ENCODE peak calls at places on chromosome 2, in four cellular contexts. One of them, this sample, is unnamed.

GRCh38 chr2:224432003-224432574 is 30.2 kb upstream of the FAM124B start:
- DNase-seq in PC-3: no peak
- DNase-seq in IMR-90: no peak
- DNase-seq in neural progenitor cell: no peak
- DNase-seq in this sample: no peak

GRCh38 chr2:43462866-43463641 is 132.8 kb downstream of the THADA start:
- DNase-seq in PC-3: peak; percentile 49
- DNase-seq in IMR-90: no peak
- DNase-seq in neural progenitor cell: no peak
- DNase-seq in this sample: peak; percentile 75

GRCh38 chr2:42223822-42224268 is 54.7 kb downstream of the EML4 start:
- DNase-seq in PC-3: no peak
- DNase-seq in IMR-90: peak; percentile 67
- DNase-seq in neural progenitor cell: no peak
- DNase-seq in this sample: peak; percentile 55

GRCh38 chr2:214484239-214484638 is 73.4 kb downstream of the VWC2L start:
- DNase-seq in PC-3: no peak
- DNase-seq in IMR-90: no peak
- DNase-seq in neural progenitor cell: peak; percentile 2
- DNase-seq in this sample: peak; percentile 4

GRCh38 chr2:170369894-170370293 is 191.9 kb downstream of the MYO3B start:
- DNase-seq in PC-3: peak; percentile 79
- DNase-seq in IMR-90: peak; percentile 11
- DNase-seq in neural progenitor cell: peak; percentile 18
- DNase-seq in this sample: peak; percentile 68

GRCh38 chr2:151927501-151928221 is 99.4 kb upstream of the ARL5A start:
- DNase-seq in PC-3: no peak
- DNase-seq in IMR-90: no peak
- DNase-seq in neural progenitor cell: no peak
- DNase-seq in this sample: no peak

GRCh38 chr2:156333951-156334495 is 1.5 kb upstream of the NR4A2 start:
- DNase-seq in PC-3: no peak
- DNase-seq in IMR-90: peak; percentile 58
- DNase-seq in neural progenitor cell: peak; percentile 87
- DNase-seq in this sample: peak; percentile 82

GRCh38 chr2:241036964-241037421 is 38.6 kb downstream of the SNED1 start:
- DNase-seq in PC-3: no peak
- DNase-seq in IMR-90: no peak
- DNase-seq in neural progenitor cell: no peak
- DNase-seq in this sample: no peak

GRCh38 chr2:74201196-74201595 is 2.8 kb downstream of the MTHFD2 start:
- DNase-seq in PC-3: no peak
- DNase-seq in IMR-90: no peak
- DNase-seq in neural progenitor cell: no peak
- DNase-seq in this sample: no peak

GRCh38 chr2:37720533-37721218 is 49.2 kb upstream of the CDC42EP3 start:
- DNase-seq in PC-3: no peak
- DNase-seq in IMR-90: no peak
- DNase-seq in neural progenitor cell: no peak
- DNase-seq in this sample: peak; percentile 92

GRCh38 chr2:14941151-14941631 is 308.7 kb downstream of the LRATD1 start:
- DNase-seq in PC-3: no peak
- DNase-seq in IMR-90: peak; percentile 11
- DNase-seq in neural progenitor cell: no peak
- DNase-seq in this sample: no peak

GRCh38 chr2:85445316-85446295 is 27.1 kb downstream of the SH2D6 start:
- DNase-seq in PC-3: no peak
- DNase-seq in IMR-90: peak; percentile 84
- DNase-seq in neural progenitor cell: no peak
- DNase-seq in this sample: peak; percentile 72

GRCh38 chr2:131045925-131046579 is 47.2 kb downstream of the FAM168B start:
- DNase-seq in PC-3: no peak
- DNase-seq in IMR-90: no peak
- DNase-seq in neural progenitor cell: no peak
- DNase-seq in this sample: no peak

GRCh38 chr2:175630319-175631246 is 371.5 kb downstream of the LNPK start:
- DNase-seq in PC-3: peak; percentile 34
- DNase-seq in IMR-90: no peak
- DNase-seq in neural progenitor cell: no peak
- DNase-seq in this sample: no peak

DNA sequence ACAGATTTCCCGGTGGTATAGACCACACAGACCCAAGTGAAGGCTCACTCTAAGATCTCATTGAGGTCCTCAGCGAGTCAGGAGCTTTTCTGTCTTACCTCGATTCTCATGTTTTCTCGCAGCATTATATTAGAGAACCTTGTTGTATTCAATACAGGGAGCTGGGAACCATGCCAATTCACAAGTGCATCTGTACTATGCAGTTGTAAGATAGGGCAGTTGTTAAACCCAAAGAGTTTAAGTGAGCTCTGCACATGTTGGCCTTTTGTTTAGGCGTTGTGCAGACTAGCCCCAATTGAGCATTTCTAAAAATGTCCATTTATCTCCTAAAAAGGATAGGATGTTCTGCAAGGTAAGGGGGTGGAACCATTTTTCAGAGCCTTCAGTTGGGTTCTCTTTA is 59.6 kb downstream of the FEZ2 start:
- DNase-seq in PC-3: no peak
- DNase-seq in IMR-90: no peak
- DNase-seq in neural progenitor cell: no peak
- DNase-seq in this sample: no peak
- H3K4me1 ChIP-seq in PC-3: peaks cover 8% of the 10 kb centered on the region
- H3K4me1 ChIP-seq in IMR-90: peaks cover 11% of the 10 kb centered on the region
- H3K4me1 ChIP-seq in neural progenitor cell: no peaks in the 10 kb centered on the region
- H3K4me1 ChIP-seq in this sample: peaks cover 12% of the 10 kb centered on the region

GRCh38 chr2:28621172-28622100 is 125.6 kb downstream of the PLB1 start:
- DNase-seq in PC-3: peak; percentile 92
- DNase-seq in IMR-90: peak; percentile 98
- DNase-seq in neural progenitor cell: peak; percentile 70
- DNase-seq in this sample: peak; percentile 91
- H3K9ac ChIP-seq in PC-3: peak overlapping the region; percentile 56
- H3K9ac ChIP-seq in IMR-90: no peak overlapping the region
- H3K9ac ChIP-seq in neural progenitor cell: no peak overlapping the region
- H3K9ac ChIP-seq in this sample: peak overlapping the region; percentile 43

GRCh38 chr2:28624798-28625701 is 126.6 kb upstream of the PPP1CB start:
- DNase-seq in PC-3: no peak
- DNase-seq in IMR-90: peak; percentile 63
- DNase-seq in neural progenitor cell: peak; percentile 38
- DNase-seq in this sample: no peak
- H3K4me3 ChIP-seq in PC-3: no peak overlapping the region
- H3K4me3 ChIP-seq in IMR-90: no peak overlapping the region
- H3K4me3 ChIP-seq in neural progenitor cell: no peak overlapping the region
- H3K4me3 ChIP-seq in this sample: no peak overlapping the region

GRCh38 chr2:236545814-236546480 is 23.7 kb upstream of the ACKR3 start:
- DNase-seq in PC-3: no peak
- DNase-seq in IMR-90: no peak
- DNase-seq in neural progenitor cell: no peak
- DNase-seq in this sample: no peak

GRCh38 chr2:236545248-236545658 is 24.4 kb upstream of the ACKR3 start:
- DNase-seq in PC-3: no peak
- DNase-seq in IMR-90: no peak
- DNase-seq in neural progenitor cell: no peak
- DNase-seq in this sample: no peak

GRCh38 chr2:236541008-236541562 is 28.5 kb upstream of the ACKR3 start:
- DNase-seq in PC-3: no peak
- DNase-seq in IMR-90: no peak
- DNase-seq in neural progenitor cell: no peak
- DNase-seq in this sample: peak; percentile 58

GRCh38 chr2:236546561-236546961 is 23.1 kb upstream of the ACKR3 start:
- DNase-seq in PC-3: no peak
- DNase-seq in IMR-90: no peak
- DNase-seq in neural progenitor cell: no peak
- DNase-seq in this sample: no peak

GRCh38 chr2:236544362-236544761 is 25.3 kb upstream of the ACKR3 start:
- DNase-seq in PC-3: no peak
- DNase-seq in IMR-90: no peak
- DNase-seq in neural progenitor cell: no peak
- DNase-seq in this sample: no peak
- H3K4me1 ChIP-seq in PC-3: no peaks in the 10 kb centered on the region
- H3K4me1 ChIP-seq in IMR-90: no peaks in the 10 kb centered on the region
- H3K4me1 ChIP-seq in neural progenitor cell: no peaks in the 10 kb centered on the region
- H3K4me1 ChIP-seq in this sample: peaks cover 7% of the 10 kb centered on the region

GRCh38 chr2:101516349-101516748 is 41.4 kb upstream of the RFX8 start:
- DNase-seq in PC-3: no peak
- DNase-seq in IMR-90: no peak
- DNase-seq in neural progenitor cell: no peak
- DNase-seq in this sample: no peak
- H3K9ac ChIP-seq in PC-3: peak overlapping the region; percentile 84
- H3K9ac ChIP-seq in IMR-90: no peak overlapping the region
- H3K9ac ChIP-seq in neural progenitor cell: no peak overlapping the region
- H3K9ac ChIP-seq in this sample: no peak overlapping the region

DNA sequence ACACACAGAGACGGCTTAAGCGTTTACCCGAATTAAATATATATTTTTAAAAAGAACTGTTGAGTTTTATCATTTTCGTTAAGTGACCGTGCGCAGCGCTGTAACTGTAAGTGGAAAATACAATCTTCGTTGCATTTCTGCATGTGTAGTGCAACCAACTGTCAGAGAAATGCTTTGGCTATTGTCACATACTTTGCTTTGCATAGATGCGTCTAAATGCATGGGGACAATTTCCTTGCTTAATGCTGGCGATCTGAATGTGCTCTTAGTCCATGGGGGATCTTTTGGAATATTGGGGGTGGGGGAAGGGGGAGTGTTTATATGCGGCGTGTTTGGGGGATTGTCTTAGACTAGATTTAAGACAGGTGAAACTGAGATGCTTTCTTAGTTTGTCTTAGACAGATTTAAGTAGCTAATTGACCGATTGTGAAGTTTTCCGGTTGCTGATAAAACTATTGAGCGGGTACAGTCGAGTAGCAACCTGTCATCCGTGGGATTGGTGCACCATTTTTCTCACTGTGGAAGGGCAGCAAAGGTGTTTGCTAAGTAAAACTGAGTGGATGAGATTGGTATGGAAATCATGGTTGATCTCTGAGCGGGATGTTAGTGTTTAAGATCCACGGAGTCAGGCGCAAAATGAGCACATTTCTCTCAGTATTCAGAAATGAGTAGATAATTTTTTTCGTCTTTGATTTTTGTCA is 467 bp downstream of the VSNL1 start:
- DNase-seq in PC-3: no peak
- DNase-seq in IMR-90: no peak
- DNase-seq in neural progenitor cell: no peak
- DNase-seq in this sample: peak; percentile 14
- H3K4me3 ChIP-seq in PC-3: no peak overlapping the region
- H3K4me3 ChIP-seq in IMR-90: peak overlapping the region; percentile 30
- H3K4me3 ChIP-seq in neural progenitor cell: peak overlapping the region; percentile 77
- H3K4me3 ChIP-seq in this sample: peak overlapping the region; percentile 88

This sample was measured in adipocyte.